ENCODE peak calls at places on chromosomes 4 and X, in six cellular contexts. One of them, this sample, is unnamed.

GRCh38 chrX:108313662-108314061 is 124.6 kb downstream of the COL4A6 start:
- DNase-seq in progenitor cell of endocrine pancreas: no peak
- DNase-seq in bronchial epithelial cell: peak; percentile 84
- DNase-seq in epithelial cell of proximal tubule: no peak
- DNase-seq in ovary: no peak
- DNase-seq in GM06990: no peak
- DNase-seq in this sample: no peak

GRCh38 chr4:112357453-112357852 is 60.3 kb downstream of the ALPK1 start:
- DNase-seq in progenitor cell of endocrine pancreas: no peak
- DNase-seq in bronchial epithelial cell: no peak
- DNase-seq in epithelial cell of proximal tubule: no peak
- DNase-seq in ovary: no peak
- DNase-seq in GM06990: no peak
- DNase-seq in this sample: no peak

GRCh38 chrX:66498672-66499296 is 140.1 kb downstream of the EDA2R start:
- DNase-seq in progenitor cell of endocrine pancreas: no peak
- DNase-seq in bronchial epithelial cell: no peak
- DNase-seq in epithelial cell of proximal tubule: no peak
- DNase-seq in ovary: no peak
- DNase-seq in GM06990: no peak
- DNase-seq in this sample: no peak

GRCh38 chrX:74450803-74451449 is 29.6 kb downstream of the SLC16A2 start:
- DNase-seq in progenitor cell of endocrine pancreas: no peak
- DNase-seq in bronchial epithelial cell: peak; percentile 94
- DNase-seq in epithelial cell of proximal tubule: peak; percentile 52
- DNase-seq in ovary: no peak
- DNase-seq in GM06990: no peak
- DNase-seq in this sample: no peak

GRCh38 chr4:148901075-148901705 is 459.0 kb upstream of the NR3C2 start:
- DNase-seq in progenitor cell of endocrine pancreas: no peak
- DNase-seq in bronchial epithelial cell: no peak
- DNase-seq in epithelial cell of proximal tubule: no peak
- DNase-seq in ovary: no peak
- DNase-seq in GM06990: no peak
- DNase-seq in this sample: no peak

GRCh38 chr4:122152699-122153328 is 683 bp downstream of the BLTP1 start:
- DNase-seq in progenitor cell of endocrine pancreas: peak; percentile 17
- DNase-seq in bronchial epithelial cell: peak; percentile 18
- DNase-seq in epithelial cell of proximal tubule: peak; percentile 7
- DNase-seq in ovary: peak; percentile 32
- DNase-seq in GM06990: peak; percentile 52
- DNase-seq in this sample: peak; percentile 86

GRCh38 chr4:113837397-113837796 is 75.9 kb upstream of the CAMK2D start:
- DNase-seq in progenitor cell of endocrine pancreas: no peak
- DNase-seq in bronchial epithelial cell: peak; percentile 95
- DNase-seq in epithelial cell of proximal tubule: peak; percentile 64
- DNase-seq in ovary: no peak
- DNase-seq in GM06990: peak; percentile 73
- DNase-seq in this sample: no peak

GRCh38 chr4:142121951-142122350 is 485.6 kb downstream of the IL15 start:
- DNase-seq in progenitor cell of endocrine pancreas: no peak
- DNase-seq in bronchial epithelial cell: no peak
- DNase-seq in epithelial cell of proximal tubule: no peak
- DNase-seq in ovary: no peak
- DNase-seq in GM06990: no peak
- DNase-seq in this sample: no peak

GRCh38 chr4:39279416-39279815 is 86.7 kb downstream of the RFC1 start:
- DNase-seq in progenitor cell of endocrine pancreas: no peak
- DNase-seq in bronchial epithelial cell: no peak
- DNase-seq in epithelial cell of proximal tubule: no peak
- DNase-seq in ovary: no peak
- DNase-seq in GM06990: no peak
- DNase-seq in this sample: no peak

GRCh38 chr4:123398803-123399637 is 2.4 kb downstream of the SPRY1 start:
- DNase-seq in progenitor cell of endocrine pancreas: no peak
- DNase-seq in bronchial epithelial cell: peak; percentile 66
- DNase-seq in epithelial cell of proximal tubule: no peak
- DNase-seq in ovary: peak; percentile 67
- DNase-seq in GM06990: peak; percentile 9
- DNase-seq in this sample: peak; percentile 89

GRCh38 chrX:41076742-41077141 is 8.5 kb upstream of the USP9X start:
- DNase-seq in progenitor cell of endocrine pancreas: no peak
- DNase-seq in bronchial epithelial cell: no peak
- DNase-seq in epithelial cell of proximal tubule: no peak
- DNase-seq in ovary: no peak
- DNase-seq in GM06990: no peak
- DNase-seq in this sample: no peak

GRCh38 chr4:21645776-21646175 is 302.8 kb downstream of the KCNIP4 start:
- DNase-seq in progenitor cell of endocrine pancreas: no peak
- DNase-seq in bronchial epithelial cell: no peak
- DNase-seq in epithelial cell of proximal tubule: no peak
- DNase-seq in ovary: no peak
- DNase-seq in GM06990: no peak
- DNase-seq in this sample: no peak

GRCh38 chr4:165312506-165312905 is 15.0 kb upstream of the MSMO1 start:
- DNase-seq in progenitor cell of endocrine pancreas: no peak
- DNase-seq in bronchial epithelial cell: peak; percentile 84
- DNase-seq in epithelial cell of proximal tubule: no peak
- DNase-seq in ovary: no peak
- DNase-seq in GM06990: no peak
- DNase-seq in this sample: no peak

GRCh38 chr4:38867478-38868054 is at the start of gene FAM114A1:
- DNase-seq in progenitor cell of endocrine pancreas: peak; percentile 51
- DNase-seq in bronchial epithelial cell: peak; percentile 44
- DNase-seq in epithelial cell of proximal tubule: no peak
- DNase-seq in ovary: peak; percentile 80
- DNase-seq in GM06990: peak; percentile 76
- DNase-seq in this sample: peak; percentile 94

GRCh38 chr4:185286571-185286970 is 77.2 kb downstream of the SNX25 start:
- DNase-seq in progenitor cell of endocrine pancreas: no peak
- DNase-seq in bronchial epithelial cell: no peak
- DNase-seq in epithelial cell of proximal tubule: no peak
- DNase-seq in ovary: no peak
- DNase-seq in GM06990: no peak
- DNase-seq in this sample: no peak

GRCh38 chr4:123014038-123014437 is 91.6 kb upstream of the NUDT6 start:
- DNase-seq in progenitor cell of endocrine pancreas: no peak
- DNase-seq in bronchial epithelial cell: no peak
- DNase-seq in epithelial cell of proximal tubule: no peak
- DNase-seq in ovary: no peak
- DNase-seq in GM06990: no peak
- DNase-seq in this sample: no peak

GRCh38 chr4:169485791-169486742 is 126.3 kb downstream of the NEK1 start:
- DNase-seq in progenitor cell of endocrine pancreas: peak; percentile 20
- DNase-seq in bronchial epithelial cell: peak; percentile 61
- DNase-seq in epithelial cell of proximal tubule: peak; percentile 26
- DNase-seq in ovary: peak; percentile 42
- DNase-seq in GM06990: peak; percentile 10
- DNase-seq in this sample: no peak

GRCh38 chr4:78557841-78558240 is 6.3 kb downstream of the ANXA3 start:
- DNase-seq in progenitor cell of endocrine pancreas: no peak
- DNase-seq in bronchial epithelial cell: no peak
- DNase-seq in epithelial cell of proximal tubule: no peak
- DNase-seq in ovary: no peak
- DNase-seq in GM06990: no peak
- DNase-seq in this sample: no peak

GRCh38 chr4:36274158-36274557 is 7.3 kb upstream of the DTHD1 start:
- DNase-seq in progenitor cell of endocrine pancreas: no peak
- DNase-seq in bronchial epithelial cell: peak; percentile 62
- DNase-seq in epithelial cell of proximal tubule: no peak
- DNase-seq in ovary: no peak
- DNase-seq in GM06990: no peak
- DNase-seq in this sample: no peak

GRCh38 chr4:1413687-1414479 is 7.6 kb upstream of the NKX1-1 start:
- DNase-seq in progenitor cell of endocrine pancreas: no peak
- DNase-seq in bronchial epithelial cell: no peak
- DNase-seq in epithelial cell of proximal tubule: no peak
- DNase-seq in ovary: no peak
- DNase-seq in GM06990: no peak
- DNase-seq in this sample: peak; percentile 51

GRCh38 chrX:119692241-119693031 is 532 bp downstream of the SEPTIN6 start:
- DNase-seq in progenitor cell of endocrine pancreas: peak; percentile 17
- DNase-seq in bronchial epithelial cell: peak; percentile 18
- DNase-seq in epithelial cell of proximal tubule: no peak
- DNase-seq in ovary: no peak
- DNase-seq in GM06990: peak; percentile 74
- DNase-seq in this sample: no peak

GRCh38 chr4:81651500-81651899 is 179.8 kb upstream of the RASGEF1B start:
- DNase-seq in progenitor cell of endocrine pancreas: no peak
- DNase-seq in bronchial epithelial cell: peak; percentile 61
- DNase-seq in epithelial cell of proximal tubule: no peak
- DNase-seq in ovary: no peak
- DNase-seq in GM06990: no peak
- DNase-seq in this sample: no peak

GRCh38 chr4:93828830-93829530 is 427 bp downstream of the ATOH1 start:
- DNase-seq in progenitor cell of endocrine pancreas: peak; percentile 44
- DNase-seq in bronchial epithelial cell: no peak
- DNase-seq in epithelial cell of proximal tubule: no peak
- DNase-seq in ovary: no peak
- DNase-seq in GM06990: no peak
- DNase-seq in this sample: no peak

GRCh38 chr4:151197258-151197657 is 79.7 kb upstream of the PRSS48 start:
- DNase-seq in progenitor cell of endocrine pancreas: no peak
- DNase-seq in bronchial epithelial cell: peak; percentile 19
- DNase-seq in epithelial cell of proximal tubule: no peak
- DNase-seq in ovary: peak; percentile 72
- DNase-seq in GM06990: no peak
- DNase-seq in this sample: no peak

GRCh38 chr4:55356991-55357461 is 11.0 kb downstream of the SRD5A3 start:
- DNase-seq in progenitor cell of endocrine pancreas: no peak
- DNase-seq in bronchial epithelial cell: peak; percentile 53
- DNase-seq in epithelial cell of proximal tubule: no peak
- DNase-seq in ovary: no peak
- DNase-seq in GM06990: no peak
- DNase-seq in this sample: no peak

GRCh38 chr4:82358773-82359324 is 14.9 kb downstream of the HNRNPD start:
- DNase-seq in progenitor cell of endocrine pancreas: no peak
- DNase-seq in bronchial epithelial cell: no peak
- DNase-seq in epithelial cell of proximal tubule: no peak
- DNase-seq in ovary: no peak
- DNase-seq in GM06990: no peak
- DNase-seq in this sample: no peak

GRCh38 chr4:7291372-7292135 is 99.2 kb downstream of the SORCS2 start:
- DNase-seq in progenitor cell of endocrine pancreas: no peak
- DNase-seq in bronchial epithelial cell: no peak
- DNase-seq in epithelial cell of proximal tubule: peak; percentile 53
- DNase-seq in ovary: peak; percentile 37
- DNase-seq in GM06990: no peak
- DNase-seq in this sample: no peak

GRCh38 chrX:24154490-24155034 is 5.0 kb downstream of the ZFX start:
- DNase-seq in progenitor cell of endocrine pancreas: no peak
- DNase-seq in bronchial epithelial cell: no peak
- DNase-seq in epithelial cell of proximal tubule: no peak
- DNase-seq in ovary: no peak
- DNase-seq in GM06990: no peak
- DNase-seq in this sample: no peak

GRCh38 chrX:151789179-151789800 is 54.7 kb downstream of the CNGA2 start:
- DNase-seq in progenitor cell of endocrine pancreas: no peak
- DNase-seq in bronchial epithelial cell: peak; percentile 41
- DNase-seq in epithelial cell of proximal tubule: no peak
- DNase-seq in ovary: peak; percentile 43
- DNase-seq in GM06990: no peak
- DNase-seq in this sample: peak; percentile 65

GRCh38 chr4:41957634-41958033 is 22.4 kb downstream of the TMEM33 start:
- DNase-seq in progenitor cell of endocrine pancreas: no peak
- DNase-seq in bronchial epithelial cell: peak; percentile 27
- DNase-seq in epithelial cell of proximal tubule: no peak
- DNase-seq in ovary: no peak
- DNase-seq in GM06990: no peak
- DNase-seq in this sample: no peak

GRCh38 chr4:7027284-7027683 is 15.9 kb upstream of the TADA2B start:
- DNase-seq in progenitor cell of endocrine pancreas: no peak
- DNase-seq in bronchial epithelial cell: no peak
- DNase-seq in epithelial cell of proximal tubule: no peak
- DNase-seq in ovary: no peak
- DNase-seq in GM06990: no peak
- DNase-seq in this sample: no peak

GRCh38 chr4:88017516-88018302 is 10.3 kb downstream of the PKD2 start:
- DNase-seq in progenitor cell of endocrine pancreas: no peak
- DNase-seq in bronchial epithelial cell: peak; percentile 86
- DNase-seq in epithelial cell of proximal tubule: peak; percentile 95
- DNase-seq in ovary: peak; percentile 42
- DNase-seq in GM06990: no peak
- DNase-seq in this sample: no peak

GRCh38 chr4:181582595-181582994 is 660.6 kb upstream of the TENM3 start:
- DNase-seq in progenitor cell of endocrine pancreas: no peak
- DNase-seq in bronchial epithelial cell: no peak
- DNase-seq in epithelial cell of proximal tubule: no peak
- DNase-seq in ovary: no peak
- DNase-seq in GM06990: no peak
- DNase-seq in this sample: no peak
- TF ChIP-seq CTCF in progenitor cell of endocrine pancreas: peak; percentile 8
- TF ChIP-seq CTCF in bronchial epithelial cell: no peak
- TF ChIP-seq CTCF in epithelial cell of proximal tubule: no peak
- TF ChIP-seq CTCF in ovary: no peak
- TF ChIP-seq CTCF in GM06990: peak; percentile 5
- TF ChIP-seq CTCF in this sample: peak; percentile 18

GRCh38 chrX:34299451-34299967 is 167.4 kb upstream of the FAM47A start:
- DNase-seq in progenitor cell of endocrine pancreas: no peak
- DNase-seq in bronchial epithelial cell: no peak
- DNase-seq in epithelial cell of proximal tubule: no peak
- DNase-seq in ovary: no peak
- DNase-seq in GM06990: no peak
- DNase-seq in this sample: no peak

GRCh38 chrX:34300871-34301270 is 168.8 kb upstream of the FAM47A start:
- DNase-seq in progenitor cell of endocrine pancreas: peak; percentile 38
- DNase-seq in bronchial epithelial cell: peak; percentile 57
- DNase-seq in epithelial cell of proximal tubule: peak; percentile 13
- DNase-seq in ovary: no peak
- DNase-seq in GM06990: no peak
- DNase-seq in this sample: no peak
- TF ChIP-seq CTCF in progenitor cell of endocrine pancreas: peak; percentile 89
- TF ChIP-seq CTCF in bronchial epithelial cell: peak; percentile 31
- TF ChIP-seq CTCF in epithelial cell of proximal tubule: peak; percentile 57
- TF ChIP-seq CTCF in ovary: no peak
- TF ChIP-seq CTCF in GM06990: peak; percentile 50
- TF ChIP-seq CTCF in this sample: peak; percentile 71

DNA sequence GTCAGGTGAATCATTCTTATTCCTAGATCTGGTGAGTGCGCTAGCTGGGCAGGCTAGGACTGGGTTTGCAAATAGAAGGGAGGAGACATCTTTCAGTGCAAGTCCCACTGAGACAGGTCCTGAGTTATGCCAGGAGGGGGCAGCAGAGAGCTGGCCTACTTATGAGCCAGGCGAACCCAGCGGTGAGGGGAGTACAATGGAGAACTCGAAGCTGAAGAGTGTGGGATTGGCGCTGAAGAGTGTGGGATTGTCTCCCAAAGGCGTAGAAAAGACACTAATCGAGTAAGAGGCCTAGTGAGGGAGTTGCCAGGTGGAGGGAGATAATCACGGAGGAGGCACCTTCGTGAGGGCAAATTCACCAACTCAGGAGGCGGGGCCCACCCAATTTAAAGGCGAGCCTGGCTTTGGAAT is 91.7 kb upstream of the CXorf66 start:
- DNase-seq in progenitor cell of endocrine pancreas: peak; percentile 79
- DNase-seq in bronchial epithelial cell: peak; percentile 70
- DNase-seq in epithelial cell of proximal tubule: peak; percentile 7
- DNase-seq in ovary: peak; percentile 56
- DNase-seq in GM06990: peak; percentile 8
- DNase-seq in this sample: no peak
- TF ChIP-seq CTCF in progenitor cell of endocrine pancreas: peak; percentile 98
- TF ChIP-seq CTCF in bronchial epithelial cell: peak; percentile 79
- TF ChIP-seq CTCF in epithelial cell of proximal tubule: peak; percentile 81
- TF ChIP-seq CTCF in ovary: no peak
- TF ChIP-seq CTCF in GM06990: peak; percentile 97
- TF ChIP-seq CTCF in this sample: peak; percentile 74

GRCh38 chr4:22962186-22962786 is 269.5 kb downstream of the GBA3 start:
- DNase-seq in progenitor cell of endocrine pancreas: no peak
- DNase-seq in bronchial epithelial cell: peak; percentile 22
- DNase-seq in epithelial cell of proximal tubule: no peak
- DNase-seq in ovary: no peak
- DNase-seq in GM06990: no peak
- DNase-seq in this sample: no peak
- TF ChIP-seq CTCF in progenitor cell of endocrine pancreas: peak; percentile 56
- TF ChIP-seq CTCF in bronchial epithelial cell: peak; percentile 44
- TF ChIP-seq CTCF in epithelial cell of proximal tubule: peak; percentile 81
- TF ChIP-seq CTCF in ovary: no peak
- TF ChIP-seq CTCF in GM06990: no peak
- TF ChIP-seq CTCF in this sample: peak; percentile 71